ENCODE peak calls at places on chromosome 19, in seven cellular contexts. E is GM12864, I is fibroblast of lung, G is GM23338, M is BJ, P is right lobe of liver, C is bronchial epithelial cell. O is an unnamed sample.

GRCh38 chr19:11091343-11092153 is 2.3 kb downstream of the LDLR start:
- DNase-seq in E (no peak), I (peak; percentile 83), G (peak; percentile 56), M (peak; percentile 86), P (peak; percentile 44), C (peak; percentile 97), O (peak; percentile 48)

GRCh38 chr19:48006762-48007161 is 12.3 kb downstream of the ELSPBP1 start:
- DNase-seq in E (no peak), I (no peak), G (peak; percentile 83), M (no peak), P (no peak), C (no peak), O (no peak)

GRCh38 chr19:18868380-18869230 is 27.4 kb downstream of the CERS1 start:
- DNase-seq in E (no peak), I (peak; percentile 11), G (peak; percentile 78), M (no peak), P (no peak), C (no peak), O (no peak)

GRCh38 chr19:7701654-7702457 is at the start of gene FCER2:
- DNase-seq in E (peak; percentile 98), I (no peak), G (no peak), M (no peak), P (no peak), C (no peak), O (no peak)

GRCh38 chr19:47521473-47522180 is 6.8 kb upstream of the NAPA start:
- DNase-seq in E (no peak), I (no peak), G (no peak), M (no peak), P (no peak), C (no peak), O (peak; percentile 44)

GRCh38 chr19:45515081-45515624 is 7.9 kb downstream of the VASP start:
- DNase-seq in E (peak; percentile 57), I (no peak), G (no peak), M (no peak), P (peak; percentile 47), C (no peak), O (peak; percentile 37)

GRCh38 chr19:22882797-22883196 is 50.7 kb downstream of the ZNF723 start:
- DNase-seq in E (no peak), I (peak; percentile 12), G (peak; percentile 78), M (no peak), P (no peak), C (peak; percentile 43), O (no peak)

GRCh38 chr19:33220735-33221134 is 4.9 kb downstream of the SLC7A10 start:
- DNase-seq in E (no peak), I (no peak), G (no peak), M (no peak), P (no peak), C (no peak), O (no peak)

GRCh38 chr19:29806098-29806866 is 5.5 kb upstream of the CCNE1 start:
- DNase-seq in E (no peak), I (peak; percentile 44), G (peak; percentile 58), M (no peak), P (no peak), C (no peak), O (peak; percentile 45)

GRCh38 chr19:28008695-28009094 is 1204.3 kb downstream of the UQCRFS1 start:
- DNase-seq in E (no peak), I (no peak), G (peak; percentile 21), M (no peak), P (no peak), C (no peak), O (no peak)

GRCh38 chr19:2249010-2249866 is at the start of gene AMH:
- DNase-seq in E (no peak), I (no peak), G (no peak), M (no peak), P (no peak), C (no peak), O (no peak)

GRCh38 chr19:18251587-18252369 is 22.5 kb downstream of the IQCN start:
- DNase-seq in E (peak; percentile 48), I (peak; percentile 66), G (peak; percentile 90), M (no peak), P (peak; percentile 57), C (peak; percentile 59), O (peak; percentile 81)

GRCh38 chr19:56372281-56372680 is 21.1 kb downstream of the ZNF582 start:
- DNase-seq in E (no peak), I (no peak), G (no peak), M (no peak), P (no peak), C (peak; percentile 42), O (no peak)

GRCh38 chr19:41555752-41556151 is 20.2 kb upstream of the CEACAM21 start:
- DNase-seq in E (no peak), I (no peak), G (no peak), M (no peak), P (no peak), C (no peak), O (no peak)

GRCh38 chr19:28715157-28715556 is 497.8 kb downstream of the UQCRFS1 start:
- DNase-seq in E (no peak), I (no peak), G (no peak), M (no peak), P (no peak), C (no peak), O (no peak)

GRCh38 chr19:49473868-49474544 is at the start of gene FLT3LG:
- DNase-seq in E (peak; percentile 70), I (peak; percentile 78), G (peak; percentile 77), M (no peak), P (peak; percentile 79), C (no peak), O (peak; percentile 80)

GRCh38 chr19:30085394-30085793 is 143.4 kb downstream of the URI1 start:
- DNase-seq in E (no peak), I (no peak), G (peak; percentile 74), M (no peak), P (no peak), C (no peak), O (peak; percentile 15)

GRCh38 chr19:45202637-45203036 is 24.1 kb downstream of the BLOC1S3 start:
- DNase-seq in E (no peak), I (no peak), G (no peak), M (no peak), P (no peak), C (no peak), O (no peak)

GRCh38 chr19:49666120-49666444 is 349 bp downstream of the BCL2L12 start:
- DNase-seq in E (no peak), I (peak; percentile 39), G (peak; percentile 88), M (no peak), P (no peak), C (no peak), O (no peak)

GRCh38 chr19:35783469-35784400 is 8.4 kb downstream of the ARHGAP33 start:
- DNase-seq in E (no peak), I (no peak), G (peak; percentile 73), M (no peak), P (no peak), C (no peak), O (no peak)

GRCh38 chr19:34180709-34181108 is 8.4 kb downstream of the LSM14A start:
- DNase-seq in E (no peak), I (no peak), G (no peak), M (no peak), P (no peak), C (no peak), O (no peak)

GRCh38 chr19:45508931-45509691 is 1.8 kb downstream of the VASP start:
- DNase-seq in E (peak; percentile 46), I (peak; percentile 65), G (peak; percentile 84), M (no peak), P (peak; percentile 80), C (peak; percentile 20), O (peak; percentile 80)

GRCh38 chr19:7159105-7159933 is 89.8 kb downstream of the ZNF557 start:
- DNase-seq in E (no peak), I (peak; percentile 95), G (no peak), M (no peak), P (no peak), C (no peak), O (peak; percentile 76)

GRCh38 chr19:977058-977464 is 7.1 kb upstream of the WDR18 start:
- DNase-seq in E (no peak), I (no peak), G (no peak), M (no peak), P (no peak), C (no peak), O (no peak)
- TF ChIP-seq CTCF in E (no peak), I (no peak), G (no peak), M (no peak), P (no peak), C (no peak), O (no peak)

DNA sequence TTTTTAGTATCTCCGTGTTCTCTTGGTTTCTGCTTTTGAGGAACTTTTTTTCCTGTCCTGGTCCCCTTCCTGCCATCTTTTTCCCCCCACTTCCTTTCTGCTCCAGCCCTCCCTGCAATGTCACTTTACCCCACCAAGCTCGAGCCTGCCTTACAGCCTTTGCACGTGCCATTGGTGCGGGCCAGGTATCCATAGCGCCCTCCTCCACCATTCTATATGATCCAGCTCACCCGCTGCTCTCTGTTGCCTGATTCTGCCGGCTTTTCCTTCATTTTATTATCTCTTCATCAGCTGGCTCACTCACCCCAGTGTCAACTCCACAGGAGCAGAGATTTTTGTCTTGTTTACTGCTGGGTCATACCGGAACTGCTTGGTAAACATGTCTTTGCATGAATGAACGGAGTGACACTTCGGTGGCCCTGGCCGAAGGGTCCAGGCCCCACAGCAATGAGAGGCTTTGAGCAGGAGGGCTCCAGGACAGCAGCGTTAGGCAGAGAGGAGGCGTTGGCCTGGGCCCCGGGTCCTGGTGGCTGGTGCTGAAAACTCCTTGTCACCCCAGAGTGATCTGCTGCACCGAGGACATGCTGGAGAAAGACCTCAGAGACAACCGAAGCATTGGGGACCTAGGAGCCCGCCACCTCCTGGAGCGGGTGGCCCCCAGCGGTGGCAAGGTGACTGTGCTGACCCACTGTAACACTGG is 1.2 kb downstream of the MRI1 start:
- DNase-seq in E (no peak), I (no peak), G (peak; percentile 52), M (no peak), P (no peak), C (no peak), O (no peak)
- H3K4me3 ChIP-seq in E (peak overlapping the region; percentile 88), I (peak overlapping the region; percentile 49), G (peak overlapping the region; percentile 66), M (peak overlapping the region; percentile 89), P (peak overlapping the region; percentile 83), C (peak overlapping the region; percentile 57), O (peak overlapping the region; percentile 84)

GRCh38 chr19:38917921-38918491 is 6.0 kb upstream of the CCER2 start:
- DNase-seq in E (no peak), I (no peak), G (peak; percentile 36), M (no peak), P (peak; percentile 24), C (no peak), O (no peak)
- TF ChIP-seq CTCF in E (no peak), I (no peak), G (no peak), M (no peak), P (peak; percentile 20), C (peak; percentile 46), O (no peak)

GRCh38 chr19:16623576-16623975 is 4.4 kb downstream of the MED26 start:
- DNase-seq in E (peak; percentile 49), I (no peak), G (no peak), M (no peak), P (no peak), C (no peak), O (no peak)

GRCh38 chr19:16627194-16627927 is 643 bp downstream of the MED26 start:
- DNase-seq in E (no peak), I (peak; percentile 3), G (no peak), M (no peak), P (no peak), C (no peak), O (no peak)

GRCh38 chr19:16624236-16624635 is 3.8 kb downstream of the MED26 start:
- DNase-seq in E (no peak), I (no peak), G (no peak), M (no peak), P (no peak), C (no peak), O (peak; percentile 42)

GRCh38 chr19:16626796-16627193 is 1.2 kb downstream of the MED26 start:
- DNase-seq in E (no peak), I (no peak), G (no peak), M (no peak), P (no peak), C (no peak), O (no peak)

GRCh38 chr19:16625183-16625958 is 2.6 kb downstream of the MED26 start:
- DNase-seq in E (no peak), I (no peak), G (no peak), M (no peak), P (no peak), C (peak; percentile 55), O (peak; percentile 23)
- H3K4me3 ChIP-seq in E (no peak overlapping the region), I (no peak overlapping the region), G (no peak overlapping the region), M (no peak overlapping the region), P (no peak overlapping the region), C (no peak overlapping the region), O (no peak overlapping the region)

O was measured in psoas muscle.